ENCODE peak calls at places on chromosome 16, in four cellular contexts. W is T-cell, J is testis, M is tibial nerve. B is an unnamed sample.

GRCh38 chr16:8853611-8854010 is 15.2 kb downstream of the CARHSP1 start:
- DNase-seq in W (no peak), J (no peak), M (no peak), B (no peak)

GRCh38 chr16:4290236-4290830 is 17.5 kb upstream of the TFAP4 start:
- DNase-seq in W (no peak), J (no peak), M (no peak), B (no peak)

GRCh38 chr16:75676909-75677308 is at the start of gene CPHXL2:
- DNase-seq in W (no peak), J (no peak), M (no peak), B (no peak)

GRCh38 chr16:67207116-67207856 is 8.4 kb downstream of the ELMO3 start:
- DNase-seq in W (no peak), J (no peak), M (no peak), B (no peak)

GRCh38 chr16:55528974-55529373 is 20.1 kb downstream of the LPCAT2 start:
- DNase-seq in W (no peak), J (no peak), M (no peak), B (no peak)

GRCh38 chr16:17556276-17557052 is 85.7 kb upstream of the XYLT1 start:
- DNase-seq in W (no peak), J (no peak), M (no peak), B (no peak)

GRCh38 chr16:24906199-24906808 is 60.5 kb downstream of the SLC5A11 start:
- DNase-seq in W (no peak), J (no peak), M (no peak), B (no peak)

GRCh38 chr16:21523411-21524067 is 75.8 kb upstream of the METTL9 start:
- DNase-seq in W (no peak), J (no peak), M (no peak), B (no peak)

GRCh38 chr16:67022531-67023214 is 6.3 kb upstream of the CBFB start:
- DNase-seq in W (no peak), J (peak), M (no peak), B (no peak)

GRCh38 chr16:1296688-1297412 is 12.6 kb upstream of the UBE2I start:
- DNase-seq in W (no peak), J (no peak), M (no peak), B (no peak)

GRCh38 chr16:17962726-17963125 is 373.8 kb downstream of the NPIPA8 start:
- DNase-seq in W (no peak), J (no peak), M (no peak), B (no peak)

GRCh38 chr16:3173892-3174617 is 13.9 kb upstream of the OR1F1 start:
- DNase-seq in W (no peak), J (no peak), M (no peak), B (no peak)

GRCh38 chr16:2811703-2812471 is 5.2 kb upstream of the PRSS21 start:
- DNase-seq in W (no peak), J (no peak), M (no peak), B (no peak)

GRCh38 chr16:83899272-83899897 is 470 bp downstream of the MLYCD start:
- DNase-seq in W (peak), J (peak), M (no peak), B (peak)

GRCh38 chr16:4316732-4317461 is 1.0 kb downstream of the GLIS2 start:
- DNase-seq in W (no peak), J (no peak), M (no peak), B (no peak)

GRCh38 chr16:11312718-11313492 is 31.8 kb upstream of the PRM1 start:
- DNase-seq in W (no peak), J (no peak), M (no peak), B (no peak)

GRCh38 chr16:68134644-68135043 is 49.5 kb downstream of the NFATC3 start:
- DNase-seq in W (no peak), J (no peak), M (no peak), B (no peak)

GRCh38 chr16:3065069-3065741 is at the start of gene IL32:
- DNase-seq in W (peak), J (peak), M (no peak), B (no peak)

GRCh38 chr16:29907973-29908372 is 7.7 kb downstream of the ASPHD1 start:
- DNase-seq in W (no peak), J (no peak), M (no peak), B (no peak)

GRCh38 chr16:53090591-53091507 is 36.1 kb downstream of the CHD9 start:
- DNase-seq in W (no peak), J (peak), M (peak), B (no peak)

GRCh38 chr16:456891-457483 is 31.5 kb downstream of the RAB11FIP3 start:
- DNase-seq in W (no peak), J (peak), M (no peak), B (no peak)

GRCh38 chr16:2084688-2085625 is 37.2 kb downstream of the TSC2 start:
- DNase-seq in W (no peak), J (no peak), M (no peak), B (no peak)

GRCh38 chr16:80824623-80825364 is 20.4 kb upstream of the CDYL2 start:
- DNase-seq in W (peak), J (peak), M (peak), B (no peak)

GRCh38 chr16:85860413-85861094 is 38.4 kb upstream of the IRF8 start:
- DNase-seq in W (no peak), J (no peak), M (no peak), B (no peak)

GRCh38 chr16:19236561-19236960 is 49.0 kb upstream of the CLEC19A start:
- DNase-seq in W (no peak), J (no peak), M (no peak), B (no peak)

GRCh38 chr16:8173111-8173644 is 417.1 kb downstream of the TMEM114 start:
- DNase-seq in W (no peak), J (peak), M (peak), B (no peak)

GRCh38 chr16:86570542-86571196 is 4.0 kb downstream of the FOXC2 start:
- DNase-seq in W (no peak), J (no peak), M (no peak), B (no peak)

GRCh38 chr16:68367034-68367433 is 56.2 kb downstream of the PRMT7 start:
- DNase-seq in W (no peak), J (peak), M (peak), B (no peak)

GRCh38 chr16:8581923-8582580 is 8.3 kb downstream of the TMEM114 start:
- DNase-seq in W (no peak), J (peak), M (no peak), B (no peak)

GRCh38 chr16:50634947-50635346 is 46.2 kb downstream of the SNX20 start:
- DNase-seq in W (no peak), J (no peak), M (no peak), B (no peak)

B was measured in CD8-positive, alpha-beta T cell.